ENCODE peak calls at places on chromosomes 2 and 18, in four cellular contexts. U, J, A and G are unnamed samples.

GRCh38 chr2:152548996-152549395 is 168.3 kb downstream of the PRPF40A start:
- DNase-seq in U (no peak), J (no peak), A (no peak), G (no peak)

GRCh38 chr18:23636041-23636399 is 26.7 kb downstream of the ANKRD29 start:
- DNase-seq in U (no peak), J (no peak), A (no peak), G (no peak)

GRCh38 chr18:13022644-13023043 is 31.5 kb downstream of the CEP192 start:
- DNase-seq in U (no peak), J (no peak), A (no peak), G (no peak)

GRCh38 chr2:67463810-67464209 is 66.7 kb downstream of the ETAA1 start:
- DNase-seq in U (no peak), J (peak), A (no peak), G (no peak)

GRCh38 chr2:215437614-215438013 is 1.7 kb upstream of the FN1 start:
- DNase-seq in U (no peak), J (no peak), A (no peak), G (no peak)

GRCh38 chr18:44773640-44774155 is 93.0 kb downstream of the SETBP1 start:
- DNase-seq in U (no peak), J (no peak), A (no peak), G (no peak)

GRCh38 chr2:239181074-239181581 is 219.7 kb downstream of the HDAC4 start:
- DNase-seq in U (peak), J (peak), A (peak), G (no peak)

GRCh38 chr2:237772513-237772912 is 26.1 kb upstream of the RBM44 start:
- DNase-seq in U (no peak), J (no peak), A (no peak), G (no peak)

GRCh38 chr2:177015526-177015925 is 197.1 kb upstream of the HNRNPA3 start:
- DNase-seq in U (no peak), J (no peak), A (no peak), G (no peak)

GRCh38 chr18:67475673-67476072 is 40.8 kb downstream of the DSEL start:
- DNase-seq in U (no peak), J (no peak), A (no peak), G (no peak)

GRCh38 chr2:55771612-55772011 is 78.0 kb upstream of the PNPT1 start:
- DNase-seq in U (no peak), J (no peak), A (no peak), G (no peak)

GRCh38 chr2:236720974-236721600 is 151.5 kb downstream of the ACKR3 start:
- DNase-seq in U (no peak), J (no peak), A (no peak), G (no peak)

GRCh38 chr2:45441571-45441970 is 169.5 kb downstream of the SRBD1 start:
- DNase-seq in U (no peak), J (no peak), A (no peak), G (no peak)

GRCh38 chr2:126187665-126188064 is 468.3 kb upstream of the GYPC start:
- DNase-seq in U (no peak), J (no peak), A (no peak), G (no peak)

GRCh38 chr18:76674596-76674995 is 147.8 kb upstream of the ZNF236 start:
- DNase-seq in U (no peak), J (no peak), A (peak), G (no peak)

GRCh38 chr18:60452424-60452823 is 79.8 kb upstream of the MC4R start:
- DNase-seq in U (no peak), J (no peak), A (no peak), G (no peak)

GRCh38 chr2:26346454-26347053 is at the start of gene ADGRF3:
- DNase-seq in U (peak), J (peak), A (peak), G (peak)

GRCh38 chr2:54279385-54279784 is 23.4 kb upstream of the TSPYL6 start:
- DNase-seq in U (no peak), J (no peak), A (no peak), G (no peak)

GRCh38 chr2:60844105-60844504 is 37.3 kb upstream of the REL start:
- DNase-seq in U (no peak), J (no peak), A (no peak), G (no peak)

GRCh38 chr18:58952871-58953270 is 88.2 kb downstream of the ZNF532 start:
- DNase-seq in U (no peak), J (no peak), A (no peak), G (no peak)

GRCh38 chr18:58788971-58789797 is 75.5 kb upstream of the ZNF532 start:
- DNase-seq in U (peak), J (no peak), A (peak), G (peak)

GRCh38 chr2:43461461-43462073 is 134.3 kb downstream of the THADA start:
- DNase-seq in U (no peak), J (no peak), A (no peak), G (no peak)

GRCh38 chr2:98570356-98570755 is 38.0 kb downstream of the COA5 start:
- DNase-seq in U (no peak), J (no peak), A (no peak), G (no peak)

GRCh38 chr2:3377279-3377611 is 373 bp downstream of the EIPR1 start:
- DNase-seq in U (no peak), J (no peak), A (no peak), G (no peak)

GRCh38 chr2:147017976-147018645 is 826.7 kb upstream of the ACVR2A start:
- DNase-seq in U (no peak), J (no peak), A (no peak), G (no peak)

GRCh38 chr2:214995926-214996670 is 142.3 kb downstream of the ABCA12 start:
- DNase-seq in U (no peak), J (no peak), A (no peak), G (no peak)

GRCh38 chr2:67145851-67146250 is 251.3 kb upstream of the ETAA1 start:
- DNase-seq in U (no peak), J (no peak), A (no peak), G (no peak)

GRCh38 chr2:201758229-201758628 is 22.5 kb downstream of the ALS2 start:
- DNase-seq in U (no peak), J (no peak), A (no peak), G (no peak)

GRCh38 chr2:230244211-230244610 is 18.7 kb downstream of the SP140 start:
- DNase-seq in U (no peak), J (no peak), A (no peak), G (no peak)

GRCh38 chr2:137566387-137566786 is 397.9 kb upstream of the HNMT start:
- DNase-seq in U (no peak), J (no peak), A (no peak), G (no peak)

GRCh38 chr18:30086351-30086750 is 956.2 kb downstream of the DSC3 start:
- DNase-seq in U (no peak), J (no peak), A (no peak), G (no peak)

GRCh38 chr18:22987547-22988182 is 54.5 kb downstream of the RBBP8 start:
- DNase-seq in U (no peak), J (no peak), A (no peak), G (no peak)

GRCh38 chr2:220931491-220931890 is 640.6 kb downstream of the EPHA4 start:
- DNase-seq in U (no peak), J (no peak), A (no peak), G (no peak)

GRCh38 chr2:170087394-170087793 is 90.6 kb upstream of the MYO3B start:
- DNase-seq in U (no peak), J (no peak), A (no peak), G (no peak)

GRCh38 chr2:201257381-201257940 is 2.9 kb upstream of the CASP8 start:
- DNase-seq in U (peak), J (peak), A (no peak), G (no peak)

GRCh38 chr18:13791181-13791580 is 32.8 kb upstream of the MC5R start:
- DNase-seq in U (no peak), J (no peak), A (no peak), G (no peak)

GRCh38 chr2:109332880-109333279 is 203.9 kb downstream of the SH3RF3 start:
- DNase-seq in U (no peak), J (no peak), A (no peak), G (no peak)

GRCh38 chr2:109331081-109331480 is 202.1 kb downstream of the SH3RF3 start:
- DNase-seq in U (no peak), J (no peak), A (peak), G (no peak)

GRCh38 chr2:109335586-109336266 is 206.7 kb downstream of the SH3RF3 start:
- DNase-seq in U (no peak), J (no peak), A (no peak), G (no peak)

GRCh38 chr2:109331864-109332848 is 203.2 kb downstream of the SH3RF3 start:
- DNase-seq in U (peak), J (peak), A (peak), G (no peak)

DNA sequence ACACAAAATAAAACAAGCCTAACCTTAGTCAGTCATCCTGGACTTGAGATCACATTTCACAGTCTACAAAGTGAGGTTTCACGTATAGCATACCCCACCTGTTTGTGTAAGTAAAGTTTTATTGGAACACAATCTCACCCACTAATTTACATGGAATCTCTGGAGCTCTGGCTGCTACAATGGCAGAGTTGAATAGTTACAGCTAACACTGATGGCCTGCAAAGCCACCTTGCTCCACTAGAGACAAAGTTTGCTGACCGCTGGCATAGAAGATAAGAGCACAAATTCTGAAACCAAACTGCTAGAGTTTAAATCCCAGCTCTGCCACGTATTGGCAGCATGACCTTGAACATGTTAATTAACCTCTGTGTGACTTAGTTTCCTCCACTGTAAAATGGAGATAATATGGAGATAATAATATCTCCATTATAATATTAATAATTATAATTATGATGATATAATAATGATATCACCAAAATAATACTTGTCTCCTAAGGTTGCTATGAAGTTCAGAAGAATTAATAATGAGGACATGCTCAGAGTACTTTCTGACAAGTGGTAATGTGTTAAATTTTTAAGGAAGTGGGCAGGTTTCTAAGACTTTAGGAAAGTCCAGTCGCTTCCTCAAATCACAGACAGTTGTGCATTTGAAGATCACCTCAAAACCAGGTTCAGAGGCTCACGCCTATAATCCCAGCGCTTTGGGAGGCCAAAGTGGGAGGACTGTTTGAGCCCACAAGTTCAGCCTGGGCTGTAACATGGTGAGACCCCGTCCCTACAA is 204.6 kb downstream of the SH3RF3 start:
- DNase-seq in U (no peak), J (no peak), A (no peak), G (no peak)
- TF ChIP-seq CTCF in U (no peak), J (no peak), A (peak), G (peak)

DNA sequence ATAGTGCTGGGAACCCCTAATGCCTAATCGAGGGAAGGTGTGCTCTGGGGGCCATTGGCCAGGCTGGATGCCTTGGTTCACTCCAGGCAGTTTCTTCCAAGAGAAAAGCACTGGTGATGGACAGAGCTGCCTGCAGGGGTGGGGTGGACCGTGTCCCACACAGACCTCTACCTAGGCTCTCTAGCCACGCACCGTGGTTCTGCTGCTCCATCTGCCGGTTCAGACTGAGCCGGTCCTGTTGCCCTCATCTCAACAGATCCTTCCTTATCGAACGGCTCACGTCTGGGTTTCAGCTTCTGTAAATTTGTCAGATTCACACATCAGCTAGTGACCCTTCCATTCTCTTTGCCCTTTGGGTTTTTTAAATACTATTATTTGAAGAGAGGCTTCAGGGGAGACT is 46.4 kb downstream of the RALB start:
- DNase-seq in U (no peak), J (no peak), A (no peak), G (no peak)
- TF ChIP-seq POLR2A in U (no peak), J (no peak), A (no peak), G (no peak)

GRCh38 chr2:101985793-101986164 is 6.0 kb upstream of the IL1R2 start:
- DNase-seq in U (no peak), J (no peak), A (no peak), G (no peak)
- H3K4me3 ChIP-seq in U (no peak), J (no peak), A (no peak), G (no peak)

DNA sequence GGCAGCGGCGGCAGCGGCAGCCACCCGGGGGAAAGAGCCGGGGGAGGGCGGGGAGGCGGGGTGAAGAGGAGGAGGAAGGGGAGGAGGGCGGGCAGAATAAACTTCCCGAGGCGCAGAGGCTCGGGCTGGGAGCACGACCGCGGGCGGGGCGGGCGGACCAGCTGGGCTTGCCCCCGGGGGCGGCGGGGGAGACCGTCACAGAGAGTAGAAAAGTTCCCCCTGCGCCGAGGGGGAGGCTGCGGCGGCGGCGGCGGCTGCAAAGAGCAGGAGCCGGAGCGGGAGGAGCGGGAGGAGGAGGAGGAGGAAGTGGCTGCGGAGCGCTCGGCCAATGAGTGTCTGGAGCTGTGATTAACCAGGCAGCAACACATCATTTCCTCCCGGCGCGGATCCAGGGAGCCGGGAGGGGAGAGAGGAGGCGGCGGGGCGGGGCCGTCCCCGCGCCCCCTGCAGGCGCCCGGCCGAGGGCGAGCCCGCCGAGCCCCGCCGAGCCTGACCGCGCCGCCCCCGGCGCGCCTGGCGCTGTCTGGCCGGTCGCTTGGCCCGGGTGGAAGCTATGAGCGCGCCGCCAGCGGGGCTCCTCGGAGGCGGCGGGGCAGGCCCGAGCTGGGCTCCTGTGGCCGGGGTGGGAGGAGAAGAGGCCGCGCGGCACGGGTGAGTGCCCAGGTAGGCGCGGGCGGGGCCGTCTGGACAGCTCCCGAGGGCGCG is at the start of gene ACVR1:
- DNase-seq in U (peak), J (peak), A (peak), G (peak)
- TF ChIP-seq CTCF in U (no peak), J (peak), A (peak), G (peak)

GRCh38 chr2:11502740-11503292 is 31.0 kb upstream of the GREB1 start:
- DNase-seq in U (no peak), J (no peak), A (peak), G (no peak)

GRCh38 chr2:11503354-11503927 is 30.4 kb upstream of the GREB1 start:
- DNase-seq in U (no peak), J (no peak), A (peak), G (no peak)

GRCh38 chr2:11498543-11499034 is 32.6 kb upstream of the E2F6 start:
- DNase-seq in U (peak), J (peak), A (peak), G (peak)

GRCh38 chr2:11499081-11499743 is 33.3 kb upstream of the E2F6 start:
- DNase-seq in U (no peak), J (no peak), A (peak), G (peak)

GRCh38 chr2:11500702-11501303 is 33.0 kb upstream of the GREB1 start:
- DNase-seq in U (no peak), J (no peak), A (peak), G (no peak)
- TF ChIP-seq POLR2A in U (no peak), J (no peak), A (no peak), G (no peak)